ENCODE peak calls at places on chromosomes 3 and 15, in four cellular contexts. Z is brain microvascular endothelial cell, F is K562, U is MM.1S. G is an unnamed sample.

GRCh38 chr15:65517866-65518207 is 348 bp upstream of the DPP8 start:
- DNase-seq in Z (no peak), F (no peak), U (no peak), G (no peak)

GRCh38 chr15:86906406-86906805 is 826.7 kb downstream of the AGBL1 start:
- DNase-seq in F (no peak), Z (no peak), U (no peak), G (no peak)

GRCh38 chr15:93265046-93265658 is 176.1 kb upstream of the RGMA start:
- DNase-seq in Z (peak; percentile 68), F (no peak), U (no peak), G (peak; percentile 99)

GRCh38 chr3:129824926-129825541 is 68.5 kb downstream of the TMCC1 start:
- DNase-seq in F (peak; percentile 52), U (peak; percentile 52), Z (no peak), G (peak; percentile 55)

GRCh38 chr15:38487383-38487782 is 33.5 kb downstream of the FAM98B start:
- DNase-seq in F (no peak), Z (no peak), U (no peak), G (no peak)

GRCh38 chr3:50639055-50639494 is 22.1 kb downstream of the MAPKAPK3 start:
- DNase-seq in F (no peak), U (no peak), Z (peak; percentile 59), G (no peak)

GRCh38 chr3:188158731-188159355 is 4.9 kb downstream of the LPP start:
- DNase-seq in Z (no peak), F (no peak), U (no peak), G (no peak)

GRCh38 chr3:50211930-50212329 is 6.9 kb downstream of the SLC38A3 start:
- DNase-seq in Z (no peak), U (no peak), F (no peak), G (no peak)

GRCh38 chr15:66931768-66932633 is 133.4 kb upstream of the SMAD3 start:
- DNase-seq in Z (peak; percentile 69), U (no peak), F (no peak), G (peak; percentile 29)

GRCh38 chr3:105997800-105998526 is 129.2 kb upstream of the CBLB start:
- DNase-seq in U (no peak), F (no peak), Z (peak; percentile 90), G (no peak)

GRCh38 chr3:127182446-127182845 is 10.5 kb upstream of the PRR23E start:
- DNase-seq in U (no peak), F (no peak), Z (no peak), G (no peak)

GRCh38 chr15:27825023-27825422 is 274.1 kb downstream of the OCA2 start:
- DNase-seq in F (no peak), U (no peak), Z (no peak), G (no peak)

GRCh38 chr15:27828721-27829120 is 270.4 kb downstream of the OCA2 start:
- DNase-seq in Z (no peak), F (no peak), U (no peak), G (no peak)

GRCh38 chr15:27826411-27826810 is 272.7 kb downstream of the OCA2 start:
- DNase-seq in F (no peak), U (no peak), Z (no peak), G (no peak)

GRCh38 chr15:27826902-27827321 is 272.2 kb downstream of the OCA2 start:
- DNase-seq in U (no peak), Z (no peak), F (no peak), G (no peak)

GRCh38 chr15:27827336-27827735 is 271.8 kb downstream of the OCA2 start:
- DNase-seq in U (no peak), F (no peak), Z (no peak), G (no peak)
- H3K27ac ChIP-seq in U (no peak overlapping the region), F (no peak overlapping the region), Z (no peak overlapping the region), G (no peak overlapping the region)

DNA sequence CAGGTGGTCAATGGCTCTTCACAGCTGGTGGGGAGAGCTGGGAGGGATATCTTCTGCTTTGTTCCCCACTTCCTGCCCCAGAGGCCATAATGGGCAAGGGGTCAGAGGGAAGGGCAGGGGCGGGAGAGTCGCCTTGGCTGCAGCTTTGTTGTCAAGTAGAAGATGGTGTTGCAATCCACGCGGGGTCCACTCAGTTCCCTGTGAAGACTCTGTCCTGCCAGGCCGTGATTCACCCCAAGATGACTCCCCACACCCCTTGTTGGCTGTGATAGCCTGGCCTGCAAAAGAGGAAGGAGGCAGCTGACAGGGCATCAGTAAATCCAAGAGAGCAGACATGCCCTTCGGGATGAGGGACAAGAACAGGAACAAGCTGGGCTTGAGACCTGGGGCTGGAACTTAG is 6.9 kb downstream of the GALNT15 start:
- DNase-seq in U (no peak), F (no peak), Z (no peak), G (no peak)
- H3K27ac ChIP-seq in U (no peak overlapping the region), F (no peak overlapping the region), Z (no peak overlapping the region), G (no peak overlapping the region)

GRCh38 chr15:57485869-57486268 is 105.8 kb upstream of the MYZAP start:
- DNase-seq in F (no peak), U (no peak), Z (peak; percentile 78), G (peak; percentile 61)
- H3K27ac ChIP-seq in F (no peak overlapping the region), U (no peak overlapping the region), Z (no peak overlapping the region), G (peak overlapping the region; percentile 20)

DNA sequence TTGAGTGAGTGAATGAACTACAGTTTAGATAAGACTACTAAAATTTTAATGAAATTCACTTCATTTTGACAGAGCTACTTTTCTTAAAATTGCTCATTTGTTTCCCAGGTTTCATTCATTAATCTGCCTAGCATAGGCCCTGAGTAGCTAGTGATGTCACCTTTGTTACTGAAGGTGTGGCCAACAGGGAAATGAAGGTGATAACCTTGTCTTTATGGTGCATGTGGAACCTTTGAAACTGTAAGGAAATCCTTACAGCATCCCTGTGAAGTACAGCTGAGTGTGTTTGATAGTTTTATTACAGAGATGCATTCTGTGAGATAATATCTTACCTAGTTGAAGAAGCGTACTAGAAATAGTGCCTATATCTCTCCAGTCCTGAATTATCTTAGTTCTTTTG is 112.9 kb downstream of the AKAP13 start:
- DNase-seq in F (no peak), Z (no peak), U (no peak), G (no peak)
- H3K27ac ChIP-seq in F (no peak overlapping the region), Z (no peak overlapping the region), U (no peak overlapping the region), G (no peak overlapping the region)

G was measured in SJCRH30.